ENCODE peak calls at places on chromosomes 3 and 15, in four cellular contexts. E is HL-60, L is GM12878, G is K562. B is an unnamed sample.

GRCh38 chr3:63670544-63670943 is 18.1 kb downstream of the SNTN start:
- DNase-seq in E (no peak), G (no peak), L (no peak), B (no peak)

GRCh38 chr3:49353022-49353421 is 5.1 kb downstream of the GPX1 start:
- DNase-seq in L (no peak), G (no peak), E (no peak), B (no peak)

GRCh38 chr3:184040010-184040409 is 8.5 kb downstream of the HTR3D start:
- DNase-seq in L (no peak), G (peak; percentile 28), E (no peak), B (no peak)

GRCh38 chr3:52895416-52895815 is 1.9 kb downstream of the STIMATE start:
- DNase-seq in E (no peak), L (no peak), G (no peak), B (no peak)

GRCh38 chr15:56244811-56245576 is 1.3 kb upstream of the RFX7 start:
- DNase-seq in L (no peak), E (no peak), G (peak; percentile 12), B (no peak)

GRCh38 chr3:13461169-13462124 is 18.7 kb upstream of the HDAC11 start:
- DNase-seq in G (peak; percentile 95), L (no peak), E (peak; percentile 60), B (peak; percentile 39)

GRCh38 chr3:39644176-39644575 is 165.2 kb upstream of the MYRIP start:
- DNase-seq in E (no peak), G (no peak), L (no peak), B (no peak)

GRCh38 chr3:11059090-11059798 is 66.7 kb downstream of the SLC6A1 start:
- DNase-seq in E (no peak), L (no peak), G (peak; percentile 61), B (peak; percentile 42)

GRCh38 chr15:44580105-44580504 is 43.2 kb downstream of the EIF3J start:
- DNase-seq in L (no peak), E (no peak), G (no peak), B (no peak)

GRCh38 chr3:140303875-140304274 is 368.9 kb downstream of the CLSTN2 start:
- DNase-seq in E (no peak), G (no peak), L (no peak), B (no peak)

GRCh38 chr15:85047271-85047948 is 65.8 kb downstream of the PDE8A start:
- DNase-seq in L (no peak), E (no peak), G (peak; percentile 26), B (no peak)

GRCh38 chr3:185759523-185759922 is 65.3 kb downstream of the IGF2BP2 start:
- DNase-seq in G (no peak), L (no peak), E (no peak), B (no peak)

GRCh38 chr3:9153763-9154601 is 95.5 kb downstream of the SRGAP3 start:
- DNase-seq in E (no peak), L (no peak), G (no peak), B (no peak)

GRCh38 chr15:66292261-66293084 is 895 bp upstream of the DIS3L start:
- DNase-seq in G (peak; percentile 33), E (no peak), L (no peak), B (no peak)

GRCh38 chr3:132854856-132855535 is 132.8 kb upstream of the NPHP3 start:
- DNase-seq in E (no peak), L (no peak), G (no peak), B (no peak)

GRCh38 chr3:44712455-44713075 is at the start of gene ZNF502:
- DNase-seq in E (peak; percentile 55), L (no peak), G (peak; percentile 61), B (peak; percentile 41)

GRCh38 chr15:42102646-42103235 is 8.4 kb upstream of the PLA2G4D start:
- DNase-seq in G (no peak), E (no peak), L (no peak), B (no peak)

GRCh38 chr15:59191855-59192237 is 14.8 kb upstream of the LDHAL6B start:
- DNase-seq in L (no peak), G (no peak), E (no peak), B (no peak)

GRCh38 chr3:197792019-197792647 is 1.1 kb downstream of the LRCH3 start:
- DNase-seq in G (no peak), E (no peak), L (no peak), B (no peak)

GRCh38 chr15:35307026-35307425 is 221.9 kb upstream of the NANOGP8 start:
- DNase-seq in E (no peak), G (no peak), L (no peak), B (no peak)

GRCh38 chr15:75307778-75308390 is 25.2 kb downstream of the GOLGA6D start:
- DNase-seq in E (peak; percentile 33), L (no peak), G (peak; percentile 72), B (peak; percentile 35)

GRCh38 chr15:27730878-27731277 is 368.2 kb downstream of the OCA2 start:
- DNase-seq in E (no peak), G (no peak), L (no peak), B (no peak)

GRCh38 chr3:16313955-16314645 is 49.1 kb downstream of the OXNAD1 start:
- DNase-seq in E (no peak), L (no peak), G (no peak), B (no peak)

GRCh38 chr3:45986303-45986982 is 9.2 kb downstream of the FYCO1 start:
- DNase-seq in L (no peak), E (no peak), G (no peak), B (no peak)

GRCh38 chr3:194471863-194472262 is 14.9 kb downstream of the ATP13A3 start:
- DNase-seq in L (no peak), G (no peak), E (no peak), B (no peak)

GRCh38 chr3:137217733-137218132 is 259.9 kb downstream of the IL20RB start:
- DNase-seq in E (no peak), G (peak; percentile 19), L (no peak), B (no peak)

GRCh38 chr15:43483306-43484128 is 9.4 kb downstream of the TP53BP1 start:
- DNase-seq in L (no peak), G (no peak), E (no peak), B (no peak)

GRCh38 chr3:187448674-187449073 is 80.5 kb downstream of the RTP4 start:
- DNase-seq in G (no peak), L (no peak), E (no peak), B (no peak)

GRCh38 chr3:169323580-169324453 is 339.7 kb downstream of the MECOM start:
- DNase-seq in L (no peak), G (no peak), E (no peak), B (no peak)

GRCh38 chr15:68384451-68385239 is 47.3 kb downstream of the ITGA11 start:
- DNase-seq in G (no peak), L (no peak), E (no peak), B (no peak)

GRCh38 chr15:67025719-67026118 is 39.7 kb upstream of the SMAD3 start:
- DNase-seq in G (no peak), L (no peak), E (peak; percentile 57), B (no peak)

GRCh38 chr3:188739547-188739946 is 432.2 kb upstream of the TPRG1 start:
- DNase-seq in G (no peak), L (no peak), E (no peak), B (no peak)

GRCh38 chr3:107999215-107999775 is 91.5 kb downstream of the CD47 start:
- DNase-seq in E (no peak), L (no peak), G (no peak), B (no peak)

GRCh38 chr3:174540536-174540935 is 318.6 kb upstream of the NAALADL2 start:
- DNase-seq in L (no peak), E (no peak), G (no peak), B (no peak)

GRCh38 chr3:100155105-100155504 is 40.8 kb upstream of the FILIP1L start:
- DNase-seq in G (no peak), E (peak; percentile 80), L (no peak), B (no peak)

GRCh38 chr3:122572940-122573412 is 4.5 kb upstream of the PARP15 start:
- DNase-seq in G (no peak), E (peak; percentile 39), L (peak; percentile 77), B (no peak)
- TF ChIP-seq SPI1 in G (peak; percentile 71), E (peak; percentile 73), L (peak; percentile 97), B (peak; percentile 96)

GRCh38 chr3:23648326-23648964 is 157.3 kb upstream of the UBE2E1 start:
- DNase-seq in E (no peak), L (no peak), G (no peak), B (no peak)

GRCh38 chr3:23648965-23649328 is 156.8 kb upstream of the UBE2E1 start:
- DNase-seq in E (peak; percentile 13), G (no peak), L (no peak), B (no peak)

GRCh38 chr3:23649502-23649901 is 156.3 kb upstream of the UBE2E1 start:
- DNase-seq in L (no peak), E (no peak), G (no peak), B (no peak)

GRCh38 chr3:23647706-23648258 is 158.0 kb upstream of the UBE2E1 start:
- DNase-seq in E (no peak), L (no peak), G (no peak), B (no peak)

GRCh38 chr3:23650371-23651140 is 155.2 kb upstream of the UBE2E1 start:
- DNase-seq in E (peak; percentile 41), G (no peak), L (no peak), B (no peak)
- TF ChIP-seq POLR2AphosphoS5 in E (no peak), G (no peak), L (no peak), B (no peak)

DNA sequence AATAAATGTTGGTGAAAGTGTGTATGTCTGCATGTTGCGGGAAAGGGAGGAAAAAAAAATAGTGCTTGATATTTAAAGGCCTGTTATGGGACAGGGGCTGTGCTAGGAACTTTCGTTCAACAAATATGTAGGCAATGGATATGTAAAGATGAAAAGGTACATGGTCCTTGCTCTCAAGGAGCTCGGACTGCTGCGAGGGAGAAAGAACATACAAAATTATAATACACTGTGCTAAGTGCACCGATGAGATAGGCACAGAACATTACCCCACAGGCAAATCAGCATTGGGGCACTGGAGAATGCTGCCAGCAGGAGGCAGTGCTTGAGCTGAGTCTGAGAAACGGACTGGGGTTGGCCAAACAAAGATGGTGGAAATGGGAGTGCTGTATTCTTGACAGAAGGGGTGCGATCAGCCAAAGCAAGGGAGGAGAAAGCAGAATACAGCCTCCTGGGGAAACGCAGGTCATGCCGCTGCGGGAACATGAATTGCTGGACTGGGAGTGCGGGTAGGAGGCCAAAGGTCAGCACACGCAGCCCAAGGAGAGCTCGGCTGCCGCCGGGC is 649 bp downstream of the C15orf40 start:
- DNase-seq in G (peak; percentile 64), E (peak; percentile 45), L (peak; percentile 53), B (peak; percentile 71)
- TF ChIP-seq SPI1 in G (no peak), E (no peak), L (no peak), B (no peak)

DNA sequence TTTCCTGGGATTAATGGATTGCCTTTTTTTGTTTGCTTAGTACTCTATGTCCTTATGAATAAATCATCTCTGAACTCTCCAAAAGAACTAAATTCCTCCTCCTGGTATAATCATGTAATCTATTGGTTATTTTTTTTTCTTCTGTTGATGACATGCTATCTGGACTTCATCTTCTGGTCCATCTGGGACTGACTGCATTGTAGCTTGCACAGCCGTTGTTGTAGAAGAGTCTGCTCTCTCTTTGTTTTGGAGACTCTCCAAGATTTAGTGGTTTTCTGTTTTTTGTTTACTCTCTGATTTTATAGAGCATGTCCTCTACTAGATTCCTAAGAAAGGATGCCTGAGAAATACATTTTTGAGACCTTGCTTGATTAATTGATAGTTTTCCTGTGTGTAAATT is 19.1 kb downstream of the IREB2 start:
- DNase-seq in G (peak; percentile 15), L (no peak), E (no peak), B (no peak)
- TF ChIP-seq POLR2AphosphoS5 in G (no peak), L (no peak), E (no peak), B (no peak)